ENCODE peak calls at places on chromosomes 6 and 20, in four cellular contexts. C is K562, P is WTC11, S is HepG2. Q is an unnamed sample.

GRCh38 chr6:138429731-138430130 is 25.7 kb downstream of the HEBP2 start:
- DNase-seq in C (no peak), P (no peak), S (no peak), Q (no peak)

GRCh38 chr6:133359256-133359655 is 118.1 kb downstream of the EYA4 start:
- DNase-seq in C (no peak), P (no peak), S (no peak), Q (no peak)

GRCh38 chr6:73585566-73586415 is 65.0 kb upstream of the EEF1A1 start:
- DNase-seq in C (peak; percentile 72), P (no peak), S (peak; percentile 88), Q (peak; percentile 38)

GRCh38 chr6:37396571-37397185 is 36.3 kb upstream of the CMTR1 start:
- DNase-seq in C (no peak), P (no peak), S (no peak), Q (no peak)

GRCh38 chr6:102026649-102027048 is 633.1 kb downstream of the GRIK2 start:
- DNase-seq in C (no peak), P (no peak), S (no peak), Q (no peak)

GRCh38 chr20:43833511-43834395 is 80.9 kb upstream of the TOX2 start:
- DNase-seq in C (no peak), P (no peak), S (no peak), Q (no peak)

GRCh38 chr20:24991897-24992419 is 593 bp downstream of the APMAP start:
- DNase-seq in C (peak; percentile 23), P (peak; percentile 23), S (no peak), Q (peak; percentile 49)

GRCh38 chr6:100464910-100465700 is at the start of gene SIM1:
- DNase-seq in C (no peak), P (peak; percentile 93), S (no peak), Q (peak; percentile 83)

GRCh38 chr6:125953502-125953875 is 3.1 kb upstream of the HINT3 start:
- DNase-seq in C (no peak), P (peak; percentile 75), S (peak; percentile 74), Q (no peak)

GRCh38 chr6:84191802-84192201 is 35.6 kb downstream of the CEP162 start:
- DNase-seq in C (no peak), P (no peak), S (no peak), Q (no peak)

GRCh38 chr20:58709703-58710039 is 17.1 kb downstream of the NPEPL1 start:
- DNase-seq in C (no peak), P (no peak), S (no peak), Q (no peak)

GRCh38 chr6:129493396-129493902 is 216.5 kb downstream of the ARHGAP18 start:
- DNase-seq in C (no peak), P (no peak), S (peak; percentile 23), Q (no peak)

GRCh38 chr20:59831024-59831900 is 102.2 kb downstream of the SYCP2 start:
- DNase-seq in C (no peak), P (no peak), S (no peak), Q (no peak)

GRCh38 chr6:105431226-105431625 is 28.3 kb upstream of the PREP start:
- DNase-seq in C (peak; percentile 22), P (no peak), S (peak; percentile 40), Q (peak; percentile 38)

GRCh38 chr20:18224968-18225568 is 63.3 kb upstream of the ZNF133 start:
- DNase-seq in C (no peak), P (no peak), S (peak; percentile 26), Q (peak; percentile 27)

GRCh38 chr20:32839227-32839981 is 19.3 kb upstream of the EFCAB8 start:
- DNase-seq in C (no peak), P (no peak), S (no peak), Q (no peak)

GRCh38 chr6:119637768-119638167 is 288.2 kb upstream of the MAN1A1 start:
- DNase-seq in C (no peak), P (no peak), S (no peak), Q (no peak)

GRCh38 chr6:88855521-88856152 is 107.8 kb downstream of the RNGTT start:
- DNase-seq in C (no peak), P (no peak), S (no peak), Q (no peak)

GRCh38 chr6:94272327-94272726 is 853.0 kb upstream of the EPHA7 start:
- DNase-seq in C (no peak), P (no peak), S (no peak), Q (no peak)

GRCh38 chr6:106749611-106750010 is 120.2 kb downstream of the QRSL1 start:
- DNase-seq in C (no peak), P (no peak), S (no peak), Q (no peak)

GRCh38 chr6:42505377-42505702 is 53.6 kb upstream of the TRERF1 start:
- DNase-seq in C (no peak), P (no peak), S (no peak), Q (no peak)

GRCh38 chr20:1266167-1266973 is at the start of gene SNPH:
- DNase-seq in C (peak; percentile 75), P (peak; percentile 67), S (no peak), Q (peak; percentile 74)

GRCh38 chr20:50654899-50655298 is 36.4 kb downstream of the RIPOR3 start:
- DNase-seq in C (no peak), P (no peak), S (no peak), Q (no peak)

GRCh38 chr6:4814212-4814611 is 38.0 kb downstream of the CDYL start:
- DNase-seq in C (no peak), P (no peak), S (no peak), Q (no peak)

GRCh38 chr20:64131406-64131805 is 24.0 kb upstream of the NPBWR2 start:
- DNase-seq in C (no peak), P (no peak), S (peak; percentile 60), Q (no peak)

GRCh38 chr20:62662422-62662821 is 20.1 kb downstream of the SLCO4A1 start:
- DNase-seq in C (no peak), P (no peak), S (no peak), Q (no peak)
- TF ChIP-seq ELF4 in C (no peak), P (no peak), S (no peak), Q (no peak)

GRCh38 chr20:47275548-47275947 is 81.0 kb downstream of the ZMYND8 start:
- DNase-seq in C (no peak), P (no peak), S (no peak), Q (no peak)
- TF ChIP-seq ELF4 in C (no peak), P (no peak), S (no peak), Q (no peak)

GRCh38 chr20:23143986-23144695 is 58.0 kb upstream of the CD93 start:
- DNase-seq in C (no peak), P (no peak), S (no peak), Q (no peak)

GRCh38 chr20:23141450-23142161 is 55.5 kb upstream of the CD93 start:
- DNase-seq in C (no peak), P (no peak), S (peak; percentile 35), Q (no peak)

GRCh38 chr20:23142162-23143050 is 56.3 kb upstream of the CD93 start:
- DNase-seq in C (no peak), P (no peak), S (no peak), Q (no peak)

GRCh38 chr20:23144856-23145255 is 58.7 kb upstream of the CD93 start:
- DNase-seq in C (no peak), P (no peak), S (no peak), Q (no peak)

GRCh38 chr20:23143098-23143497 is 57.0 kb upstream of the CD93 start:
- DNase-seq in C (peak; percentile 67), P (no peak), S (peak; percentile 71), Q (no peak)
- TF ChIP-seq ELF4 in C (no peak), P (no peak), S (no peak), Q (no peak)

GRCh38 chr6:79737172-79737571 is 106.0 kb downstream of the SH3BGRL2 start:
- DNase-seq in C (no peak), P (no peak), S (no peak), Q (no peak)
- TF ChIP-seq ELF4 in C (no peak), P (no peak), S (no peak), Q (no peak)

GRCh38 chr6:11584264-11584663 is 46.7 kb downstream of the TMEM170B start:
- DNase-seq in C (no peak), P (no peak), S (no peak), Q (no peak)

GRCh38 chr6:11585426-11586016 is 48.0 kb downstream of the TMEM170B start:
- DNase-seq in C (peak; percentile 49), P (no peak), S (peak; percentile 55), Q (peak; percentile 20)

GRCh38 chr6:11586117-11586516 is 48.6 kb downstream of the TMEM170B start:
- DNase-seq in C (no peak), P (no peak), S (no peak), Q (no peak)

GRCh38 chr6:11589261-11589660 is 51.7 kb downstream of the TMEM170B start:
- DNase-seq in C (no peak), P (no peak), S (no peak), Q (no peak)

DNA sequence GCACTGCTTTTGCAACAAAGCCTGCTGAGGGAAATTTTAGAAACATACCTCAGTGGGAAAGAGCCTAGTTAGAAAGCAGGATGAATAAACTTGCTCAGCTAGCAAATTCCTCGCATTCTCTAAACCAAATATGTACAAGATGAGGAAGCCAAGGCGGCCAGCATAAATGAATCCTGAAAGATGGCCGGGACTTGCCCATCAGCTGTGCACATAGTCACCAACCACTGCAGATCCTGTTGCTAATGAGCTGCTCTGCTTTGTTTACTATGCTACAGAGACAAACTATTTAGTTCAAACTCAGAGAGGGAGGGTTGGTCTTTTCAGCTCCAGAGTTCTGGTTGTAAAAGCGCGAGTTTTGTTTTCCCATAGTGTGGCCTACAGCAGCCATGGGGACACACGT is 49.0 kb downstream of the TMEM170B start:
- DNase-seq in C (no peak), P (no peak), S (no peak), Q (no peak)
- TF ChIP-seq ELF4 in C (no peak), P (no peak), S (no peak), Q (no peak)

GRCh38 chr6:32079566-32080290 is 29.4 kb downstream of the TNXB start:
- DNase-seq in C (no peak), P (no peak), S (no peak), Q (no peak)

GRCh38 chr6:32082951-32083350 is 26.2 kb downstream of the TNXB start:
- DNase-seq in C (no peak), P (no peak), S (no peak), Q (no peak)

GRCh38 chr6:32083812-32084768 is 25.0 kb downstream of the TNXB start:
- DNase-seq in C (no peak), P (no peak), S (no peak), Q (no peak)

GRCh38 chr6:32081676-32082075 is 27.5 kb downstream of the TNXB start:
- DNase-seq in C (no peak), P (no peak), S (no peak), Q (no peak)

GRCh38 chr6:32081168-32081624 is 27.9 kb downstream of the TNXB start:
- DNase-seq in C (peak; percentile 72), P (no peak), S (no peak), Q (no peak)
- TF ChIP-seq ELF4 in C (peak; percentile 16), P (no peak), S (no peak), Q (no peak)

DNA sequence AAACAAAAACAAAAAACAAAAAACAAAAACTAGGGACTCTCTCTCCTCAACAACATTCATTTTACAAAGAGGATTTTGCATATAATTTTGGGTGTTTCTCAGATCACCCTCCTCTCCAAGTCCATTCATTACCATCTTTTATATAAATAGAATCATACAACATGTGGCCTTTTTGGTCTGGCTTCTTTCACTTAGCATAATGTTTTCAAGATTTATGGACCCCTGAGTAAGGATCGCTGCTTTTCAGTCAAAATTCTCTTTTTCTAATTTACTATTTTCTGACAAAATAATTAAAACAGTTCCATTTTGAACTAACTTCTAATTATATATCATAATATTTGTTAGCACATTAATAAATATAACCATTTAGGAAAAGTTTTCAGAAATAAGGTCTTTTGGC is 94.8 kb downstream of the UBE3D start:
- DNase-seq in C (no peak), P (no peak), S (no peak), Q (no peak)
- TF ChIP-seq ELF4 in C (no peak), P (no peak), S (no peak), Q (no peak)